ENCODE peak calls at places on chromosomes 11 and 22, in ten cellular contexts. One of them, this sample, is unnamed.

GRCh38 chr22:38782402-38783094 is 11.4 kb downstream of the DNAL4 start:
- DNase-seq in PC-9: no peak
- DNase-seq in NCI-H1105 treated with DMSO at 0.1 percent for 48 hours: no peak
- DNase-seq in lung: no peak
- DNase-seq in fibroblast of mammary gland: peak; percentile 76
- DNase-seq in mesothelial cell of epicardium: no peak
- DNase-seq in HEK293T: no peak
- DNase-seq in mesenchymal stem cell: no peak
- DNase-seq in EL: peak; percentile 56
- DNase-seq in fibroblast of lung: no peak
- DNase-seq in this sample: no peak

GRCh38 chr22:29765905-29766631 is 739 bp downstream of the ZMAT5 start:
- DNase-seq in mesothelial cell of epicardium: no peak
- DNase-seq in fibroblast of mammary gland: no peak
- DNase-seq in HEK293T: no peak
- DNase-seq in EL: peak; percentile 15
- DNase-seq in PC-9: no peak
- DNase-seq in mesenchymal stem cell: no peak
- DNase-seq in lung: no peak
- DNase-seq in fibroblast of lung: no peak
- DNase-seq in NCI-H1105 treated with DMSO at 0.1 percent for 48 hours: peak; percentile 22
- DNase-seq in this sample: no peak

GRCh38 chr22:24989135-24989534 is 36.6 kb downstream of the KIAA1671 start:
- DNase-seq in fibroblast of lung: no peak
- DNase-seq in EL: no peak
- DNase-seq in HEK293T: no peak
- DNase-seq in PC-9: no peak
- DNase-seq in fibroblast of mammary gland: no peak
- DNase-seq in NCI-H1105 treated with DMSO at 0.1 percent for 48 hours: no peak
- DNase-seq in mesenchymal stem cell: no peak
- DNase-seq in mesothelial cell of epicardium: no peak
- DNase-seq in lung: no peak
- DNase-seq in this sample: no peak

GRCh38 chr11:86220654-86221053 is 23.9 kb upstream of the EED start:
- DNase-seq in fibroblast of lung: no peak
- DNase-seq in HEK293T: no peak
- DNase-seq in EL: no peak
- DNase-seq in mesothelial cell of epicardium: no peak
- DNase-seq in mesenchymal stem cell: no peak
- DNase-seq in fibroblast of mammary gland: no peak
- DNase-seq in lung: no peak
- DNase-seq in NCI-H1105 treated with DMSO at 0.1 percent for 48 hours: no peak
- DNase-seq in PC-9: no peak
- DNase-seq in this sample: no peak

GRCh38 chr11:44032304-44033085 is 15.3 kb upstream of the ACCSL start:
- DNase-seq in mesothelial cell of epicardium: no peak
- DNase-seq in lung: peak; percentile 85
- DNase-seq in EL: peak; percentile 33
- DNase-seq in HEK293T: no peak
- DNase-seq in fibroblast of mammary gland: peak; percentile 92
- DNase-seq in mesenchymal stem cell: peak; percentile 54
- DNase-seq in fibroblast of lung: peak; percentile 38
- DNase-seq in PC-9: no peak
- DNase-seq in NCI-H1105 treated with DMSO at 0.1 percent for 48 hours: no peak
- DNase-seq in this sample: no peak

GRCh38 chr11:62439785-62440602 is 21.2 kb downstream of the SCGB1A1 start:
- DNase-seq in fibroblast of lung: peak; percentile 36
- DNase-seq in EL: peak; percentile 80
- DNase-seq in fibroblast of mammary gland: peak; percentile 75
- DNase-seq in NCI-H1105 treated with DMSO at 0.1 percent for 48 hours: no peak
- DNase-seq in mesenchymal stem cell: no peak
- DNase-seq in PC-9: no peak
- DNase-seq in mesothelial cell of epicardium: no peak
- DNase-seq in HEK293T: no peak
- DNase-seq in lung: no peak
- DNase-seq in this sample: no peak

GRCh38 chr11:111327908-111328624 is 29.7 kb downstream of the POU2AF3 start:
- DNase-seq in EL: no peak
- DNase-seq in mesothelial cell of epicardium: no peak
- DNase-seq in HEK293T: no peak
- DNase-seq in mesenchymal stem cell: no peak
- DNase-seq in PC-9: peak; percentile 91
- DNase-seq in fibroblast of mammary gland: no peak
- DNase-seq in lung: peak; percentile 87
- DNase-seq in fibroblast of lung: no peak
- DNase-seq in NCI-H1105 treated with DMSO at 0.1 percent for 48 hours: no peak
- DNase-seq in this sample: no peak

GRCh38 chr11:10881892-10882291 is 24.0 kb upstream of the ZBED5 start:
- DNase-seq in EL: no peak
- DNase-seq in mesothelial cell of epicardium: no peak
- DNase-seq in mesenchymal stem cell: no peak
- DNase-seq in fibroblast of lung: no peak
- DNase-seq in lung: no peak
- DNase-seq in PC-9: no peak
- DNase-seq in fibroblast of mammary gland: no peak
- DNase-seq in HEK293T: no peak
- DNase-seq in NCI-H1105 treated with DMSO at 0.1 percent for 48 hours: no peak
- DNase-seq in this sample: no peak

GRCh38 chr11:134452849-134453177 is 40.8 kb upstream of the B3GAT1 start:
- DNase-seq in fibroblast of mammary gland: no peak
- DNase-seq in lung: no peak
- DNase-seq in HEK293T: no peak
- DNase-seq in mesenchymal stem cell: no peak
- DNase-seq in NCI-H1105 treated with DMSO at 0.1 percent for 48 hours: no peak
- DNase-seq in EL: no peak
- DNase-seq in PC-9: no peak
- DNase-seq in mesothelial cell of epicardium: no peak
- DNase-seq in fibroblast of lung: no peak
- DNase-seq in this sample: no peak

This sample was measured in NCI-H187 treated with DMSO at 0.1 percent for 48 hours.